ENCODE peak calls at places on chromosomes 2 and 18, in four cellular contexts. G is neuronal stem cell, J is IMR-90, C is H9. W is an unnamed sample.

GRCh38 chr2:95043300-95043786 is 17.8 kb downstream of the MAL start:
- DNase-seq in J (peak), G (no peak), C (peak), W (no peak)

GRCh38 chr18:7480853-7481252 is 86.3 kb upstream of the PTPRM start:
- DNase-seq in G (no peak), C (no peak), J (no peak), W (no peak)

GRCh38 chr2:5365871-5366461 is 326.2 kb upstream of the SOX11 start:
- DNase-seq in J (peak), G (peak), C (peak), W (peak)

GRCh38 chr2:222024934-222025890 is 273.6 kb downstream of the PAX3 start:
- DNase-seq in G (peak), C (no peak), J (peak), W (peak)

GRCh38 chr18:44869533-44869932 is 188.8 kb downstream of the SETBP1 start:
- DNase-seq in G (no peak), J (no peak), C (no peak), W (no peak)

GRCh38 chr2:240687741-240688562 is 3.7 kb upstream of the AQP12A start:
- DNase-seq in J (no peak), G (no peak), C (peak), W (no peak)

GRCh38 chr18:48441405-48441881 is 32.3 kb upstream of the ZBTB7C start:
- DNase-seq in G (no peak), J (no peak), C (no peak), W (no peak)

GRCh38 chr2:110219496-110220192 is 7.3 kb upstream of the MTLN start:
- DNase-seq in J (peak), G (no peak), C (no peak), W (peak)

GRCh38 chr2:75609937-75610508 is 36.6 kb upstream of the MRPL19 start:
- DNase-seq in C (no peak), G (no peak), J (peak), W (no peak)

GRCh38 chr2:100397117-100397860 is 20.2 kb downstream of the CHST10 start:
- DNase-seq in C (no peak), J (peak), G (no peak), W (no peak)

GRCh38 chr18:28786941-28787340 is 610.0 kb upstream of the CDH2 start:
- DNase-seq in G (no peak), J (peak), C (no peak), W (no peak)

GRCh38 chr2:64019083-64019974 is at the start of gene VPS54:
- DNase-seq in G (peak), C (peak), J (peak), W (peak)

GRCh38 chr2:64015898-64016297 is 3.3 kb downstream of the VPS54 start:
- DNase-seq in C (no peak), J (no peak), G (no peak), W (no peak)

GRCh38 chr2:64017811-64018714 is 1.2 kb downstream of the VPS54 start:
- DNase-seq in J (peak), G (no peak), C (no peak), W (peak)

GRCh38 chr2:64019975-64020281 is 700 bp upstream of the VPS54 start:
- DNase-seq in G (no peak), C (no peak), J (no peak), W (no peak)

DNA sequence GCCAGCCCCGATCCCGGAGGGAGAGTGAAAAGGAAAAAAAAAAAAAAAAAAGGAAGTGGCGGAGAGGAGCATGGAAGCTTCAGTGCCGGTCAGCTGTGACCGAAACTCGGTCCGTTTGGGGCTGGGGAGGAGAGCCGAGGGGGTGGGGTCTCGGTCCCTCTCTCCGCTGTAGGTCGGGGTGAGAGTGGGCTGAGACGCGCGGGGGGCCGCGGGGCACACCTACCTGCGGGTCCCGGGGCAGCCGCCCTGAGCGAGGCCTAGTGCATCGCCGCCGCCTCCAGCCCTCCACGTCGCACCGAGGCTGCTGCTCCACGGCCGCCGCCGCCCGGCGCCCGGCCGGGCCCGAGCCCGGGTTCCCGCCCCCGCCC is 529 bp downstream of the VPS54 start:
- DNase-seq in J (no peak), C (no peak), G (peak), W (peak)
- H3K14ac ChIP-seq in J (peak), C (no peak), G (no peak), W (peak)

GRCh38 chr2:96887419-96888081 is 17.7 kb upstream of the SEMA4C start:
- DNase-seq in G (no peak), J (no peak), C (no peak), W (no peak)
- H3K14ac ChIP-seq in G (peak), J (no peak), C (no peak), W (no peak)

DNA sequence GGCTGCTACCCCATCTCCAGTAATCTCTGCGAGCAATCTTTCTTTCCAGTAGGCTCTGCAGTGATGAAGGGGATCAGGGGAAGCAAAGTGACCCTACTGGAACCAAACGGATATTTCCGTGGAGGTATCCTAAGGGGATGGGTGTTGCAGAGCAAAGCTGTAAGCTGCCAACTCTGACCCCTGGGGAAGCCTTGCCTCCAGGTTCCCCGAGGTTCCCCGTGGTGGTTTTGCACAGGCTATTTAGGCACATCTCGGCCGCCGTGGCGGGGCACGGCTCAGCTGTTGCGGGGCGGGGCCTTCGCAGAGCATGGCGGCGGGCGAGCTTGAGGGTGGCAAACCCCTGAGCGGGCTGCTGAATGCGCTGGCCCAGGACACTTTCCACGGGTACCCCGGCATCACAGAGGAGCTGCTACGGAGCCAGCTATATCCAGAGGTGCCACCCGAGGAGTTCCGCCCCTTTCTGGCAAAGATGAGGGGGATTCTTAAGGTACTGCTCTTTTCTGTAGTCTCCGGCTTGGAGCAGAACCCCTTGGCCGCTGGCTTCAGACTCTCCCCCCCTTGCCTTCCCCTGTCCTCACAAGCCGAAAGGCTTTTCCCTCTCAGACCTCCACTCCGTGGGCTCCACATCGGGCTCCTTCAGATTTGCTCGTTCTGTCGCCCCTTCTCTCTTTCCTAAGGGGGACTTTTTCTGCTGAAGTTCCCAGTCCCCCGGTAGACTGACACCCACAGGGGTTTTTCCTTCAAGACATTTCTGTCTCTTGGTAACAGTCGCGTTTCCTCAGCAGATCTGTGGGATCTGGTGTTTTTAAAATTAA is at the start of gene COMMD1:
- DNase-seq in J (peak), C (peak), G (peak), W (peak)
- H3K14ac ChIP-seq in J (peak), C (no peak), G (no peak), W (no peak)

DNA sequence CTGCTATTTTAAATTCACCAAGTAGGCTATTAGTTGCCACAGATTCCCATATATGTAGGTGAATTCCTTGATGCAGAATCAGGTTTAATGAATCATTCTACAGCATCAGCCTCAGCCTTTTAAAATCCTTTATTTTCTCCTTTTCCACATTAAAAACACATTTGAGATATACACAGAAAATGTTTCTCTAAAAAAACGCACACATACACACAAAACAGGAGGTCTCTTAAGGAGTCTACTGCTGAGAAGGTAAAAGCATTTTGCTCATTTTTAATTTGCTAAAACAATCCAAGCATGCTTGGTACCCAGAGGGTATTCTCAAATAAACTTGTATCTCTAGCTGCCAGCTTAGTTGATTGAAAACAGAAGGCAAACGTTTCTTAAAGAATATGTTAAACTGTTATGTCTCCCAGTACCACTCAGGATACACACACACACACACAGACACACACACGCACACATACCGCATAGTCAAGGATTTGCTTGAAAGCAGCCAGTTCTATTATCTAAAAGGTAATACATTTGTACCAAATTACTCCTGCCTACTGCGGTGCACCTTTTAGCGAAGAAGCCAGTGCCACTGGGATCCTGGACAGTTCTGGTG is 106.8 kb upstream of the KCTD1 start:
- DNase-seq in C (no peak), J (no peak), G (peak), W (peak)
- H3K14ac ChIP-seq in C (no peak), J (no peak), G (no peak), W (no peak)

DNA sequence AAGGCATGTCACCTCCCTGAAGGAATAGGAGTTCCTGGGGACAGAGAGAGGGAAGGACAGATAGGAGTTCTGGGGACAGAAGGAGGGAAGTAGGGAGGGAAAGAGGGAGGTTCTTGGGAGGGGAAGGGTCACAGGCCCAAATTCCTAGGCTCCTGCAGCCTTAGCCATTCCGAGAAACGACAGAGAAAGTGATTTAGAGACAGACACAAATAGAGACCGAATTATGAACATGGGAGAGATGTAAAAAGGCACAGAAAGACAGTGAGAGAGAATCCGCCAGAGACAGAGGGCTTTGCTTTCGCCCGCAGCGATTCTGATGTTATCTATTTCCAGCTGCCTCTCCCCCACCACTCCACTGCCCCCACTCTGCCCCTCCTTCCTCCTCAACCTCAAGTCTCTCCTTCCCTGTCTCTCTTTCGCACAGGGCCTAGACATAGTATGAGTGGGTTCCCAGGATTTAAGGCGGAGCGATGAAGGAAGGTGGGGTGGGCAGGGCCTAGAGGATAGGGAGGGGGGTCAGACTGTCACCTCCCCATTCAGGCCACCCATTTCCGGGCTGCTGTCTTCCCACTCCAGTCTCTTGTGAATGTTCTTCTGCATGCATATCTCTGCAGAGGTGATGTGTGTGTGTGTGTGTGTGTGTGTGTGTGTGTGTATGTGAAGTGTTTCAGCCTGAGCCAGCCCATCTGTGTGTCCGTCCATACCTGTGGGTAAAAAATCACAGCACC is 3.3 kb upstream of the WNT6 start:
- DNase-seq in C (no peak), G (no peak), J (no peak), W (no peak)
- H3K14ac ChIP-seq in C (no peak), G (no peak), J (no peak), W (no peak)

GRCh38 chr2:96869824-96870630 is at the start of gene SEMA4C:
- DNase-seq in G (no peak), C (no peak), J (no peak), W (peak)
- H3K14ac ChIP-seq in G (peak), C (peak), J (peak), W (peak)